ENCODE peak calls at places on chromosomes 11 and 22, in ten cellular contexts. X is CD4-positive, alpha-beta memory T cell; P is A549; Y is adrenal gland; R is upper lobe of right lung; I is GM23338; M is small intestine; Q is heart left ventricle; V is stomach; Z is neural progenitor cell. G is an unnamed sample.
A peak's percentile ranks its signal among the peaks of the same experiment; 100 is the strongest.

GRCh38 chr22:45997775-45998637 is 21.0 kb upstream of the WNT7B start:
- DNase-seq in X (no peak), P (no peak), Y (peak; percentile 82), R (peak; percentile 60), I (no peak), M (no peak), Q (no peak), V (no peak), Z (no peak), G (no peak)

GRCh38 chr22:44311855-44312170 is 938 bp downstream of the SHISAL1 start:
- DNase-seq in X (no peak), P (no peak), Y (no peak), R (no peak), I (no peak), M (no peak), Q (no peak), V (no peak), Z (no peak), G (no peak)

GRCh38 chr11:75558939-75559843 is 2.9 kb upstream of the SERPINH1 start:
- DNase-seq in X (no peak), P (no peak), Y (peak; percentile 81), R (peak; percentile 78), I (peak; percentile 62), M (no peak), Q (peak; percentile 77), V (no peak), Z (no peak), G (no peak)

GRCh38 chr22:50626856-50627451 is 998 bp downstream of the ARSA start:
- DNase-seq in X (no peak), P (no peak), Y (no peak), R (peak; percentile 68), I (no peak), M (no peak), Q (peak; percentile 23), V (peak; percentile 28), Z (no peak), G (no peak)

GRCh38 chr11:35545604-35546003 is 20.2 kb upstream of the PAMR1 start:
- DNase-seq in X (no peak), P (no peak), Y (no peak), R (no peak), I (no peak), M (no peak), Q (no peak), V (no peak), Z (no peak), G (no peak)

GRCh38 chr11:132037467-132037862 is 667.0 kb downstream of the NTM start:
- DNase-seq in X (no peak), P (no peak), Y (no peak), R (no peak), I (peak; percentile 55), M (no peak), Q (no peak), V (no peak), Z (no peak), G (no peak)

GRCh38 chr22:38987171-38987895 is 5.2 kb downstream of the APOBEC3B start:
- DNase-seq in X (no peak), P (no peak), Y (no peak), R (no peak), I (no peak), M (no peak), Q (no peak), V (no peak), Z (no peak), G (no peak)

GRCh38 chr11:108793138-108793537 is 128.3 kb downstream of the DDX10 start:
- DNase-seq in X (no peak), P (no peak), Y (no peak), R (no peak), I (no peak), M (no peak), Q (no peak), V (no peak), Z (no peak), G (no peak)

GRCh38 chr11:31060880-31061279 is 308.7 kb downstream of the DCDC1 start:
- DNase-seq in X (no peak), P (no peak), Y (no peak), R (no peak), I (no peak), M (no peak), Q (no peak), V (no peak), Z (peak; percentile 70), G (no peak)

GRCh38 chr11:62500066-62501035 is 46.3 kb downstream of the AHNAK start:
- DNase-seq in X (no peak), P (no peak), Y (no peak), R (no peak), I (peak; percentile 71), M (peak; percentile 57), Q (no peak), V (no peak), Z (no peak), G (no peak)

GRCh38 chr11:122232985-122233384 is 117.0 kb upstream of the BLID start:
- DNase-seq in X (no peak), P (no peak), Y (no peak), R (no peak), I (no peak), M (no peak), Q (no peak), V (no peak), Z (no peak), G (no peak)

GRCh38 chr11:868802-869201 is 26.1 kb downstream of the TSPAN4 start:
- DNase-seq in X (no peak), P (no peak), Y (no peak), R (no peak), I (no peak), M (no peak), Q (no peak), V (no peak), Z (no peak), G (no peak)

GRCh38 chr11:871472-871871 is 28.8 kb downstream of the TSPAN4 start:
- DNase-seq in X (no peak), P (no peak), Y (no peak), R (no peak), I (no peak), M (no peak), Q (no peak), V (no peak), Z (no peak), G (no peak)

GRCh38 chr11:869399-870126 is 26.9 kb downstream of the TSPAN4 start:
- DNase-seq in X (no peak), P (no peak), Y (no peak), R (no peak), I (no peak), M (no peak), Q (no peak), V (no peak), Z (no peak), G (no peak)

GRCh38 chr11:870127-870413 is 27.4 kb downstream of the TSPAN4 start:
- DNase-seq in X (no peak), P (no peak), Y (no peak), R (no peak), I (peak; percentile 60), M (no peak), Q (no peak), V (no peak), Z (no peak), G (no peak)

DNA sequence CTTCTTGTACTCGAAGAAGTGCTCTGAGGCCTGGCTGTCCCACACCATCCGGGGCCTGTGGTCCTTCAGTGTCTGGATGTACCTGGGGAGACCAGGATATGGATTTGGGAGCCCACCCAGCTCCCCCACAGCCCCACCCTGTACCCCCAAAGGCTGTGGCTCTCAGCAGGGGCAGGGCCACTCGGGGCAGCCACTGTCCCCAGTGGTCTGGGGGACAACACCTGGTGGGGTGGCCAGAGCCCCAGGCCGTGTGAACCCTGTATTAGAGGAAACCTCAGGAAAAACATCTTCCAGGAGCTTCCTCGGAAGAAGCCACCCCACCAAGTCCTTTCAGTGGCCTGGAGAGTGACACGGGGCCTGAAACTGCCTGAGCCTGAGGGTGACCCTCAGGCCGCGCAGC is 27.8 kb downstream of the TSPAN4 start:
- DNase-seq in X (no peak), P (no peak), Y (no peak), R (no peak), I (no peak), M (no peak), Q (no peak), V (no peak), Z (no peak), G (no peak)
- H3K27ac ChIP-seq in X (no peak overlapping the region), P (no peak overlapping the region), Y (no peak overlapping the region), R (no peak overlapping the region), I (no peak overlapping the region), M (no peak overlapping the region), Q (no peak overlapping the region), V (no peak overlapping the region), Z (no peak overlapping the region), G (no peak overlapping the region)

GRCh38 chr11:11976476-11977187 is 31.8 kb downstream of the DKK3 start:
- DNase-seq in X (no peak), P (no peak), Y (peak; percentile 50), R (peak; percentile 61), I (no peak), M (peak; percentile 67), Q (peak; percentile 52), V (peak; percentile 66), Z (no peak), G (no peak)
- H3K4me1 ChIP-seq in X (peaks cover 11% of the 10 kb centered on the region), P (peaks cover 52% of the 10 kb centered on the region), Y (peaks cover 30% of the 10 kb centered on the region), R (peaks cover 89% of the 10 kb centered on the region), I (peaks cover 13% of the 10 kb centered on the region), M (peaks cover 3% of the 10 kb centered on the region), Q (peaks cover 98% of the 10 kb centered on the region), V (peaks cover 44% of the 10 kb centered on the region), Z (peaks cover 22% of the 10 kb centered on the region), G (no peaks in the 10 kb centered on the region)

DNA sequence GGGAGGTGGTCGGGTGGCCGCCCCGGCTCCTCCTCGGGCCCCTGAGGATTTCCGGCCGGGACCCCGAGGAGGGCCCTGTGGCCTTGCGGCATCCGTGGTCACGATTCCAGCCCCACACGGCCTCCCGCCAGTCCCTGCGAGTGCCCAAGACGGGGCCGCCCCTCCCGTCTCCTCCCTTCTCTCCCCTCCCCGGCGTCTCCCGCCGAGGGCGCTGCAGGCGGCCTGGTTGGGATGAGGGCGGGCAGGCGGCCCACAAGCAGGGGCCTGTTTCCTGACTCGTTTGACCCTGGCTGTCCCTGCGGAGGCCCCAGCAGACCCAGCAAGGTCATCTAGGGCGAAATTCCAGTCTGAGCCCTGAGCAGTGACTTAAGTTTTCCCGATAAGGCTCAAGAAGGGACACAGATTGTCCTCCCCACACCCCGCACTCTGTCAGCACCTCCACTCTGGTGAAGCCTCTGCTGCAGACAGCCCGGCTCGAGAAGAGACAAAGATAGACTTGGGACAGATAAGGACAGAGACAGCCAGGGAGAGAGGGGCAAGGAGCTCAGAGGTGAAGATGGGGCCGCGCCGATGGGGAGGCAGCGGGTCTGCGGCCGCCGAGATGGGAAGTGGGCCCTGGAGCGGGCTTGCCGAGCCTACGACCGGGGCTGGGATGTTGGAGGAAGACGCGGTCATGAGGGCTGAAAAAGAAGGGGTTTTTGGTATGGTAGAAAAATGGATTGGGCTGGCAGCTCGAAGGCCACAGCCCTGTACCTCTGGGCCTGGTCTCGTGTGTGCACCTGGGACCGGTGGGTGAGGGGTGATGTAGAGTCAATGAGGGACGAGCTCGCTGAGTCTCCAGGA is 95.0 kb downstream of the SWAP70 start:
- DNase-seq in X (peak; percentile 43), P (peak; percentile 71), Y (peak; percentile 85), R (peak; percentile 87), I (peak; percentile 64), M (peak; percentile 62), Q (peak; percentile 86), V (peak; percentile 69), Z (peak; percentile 64), G (peak; percentile 19)
- H3K4me3 ChIP-seq in X (peak overlapping the region; percentile 44), P (peak overlapping the region; percentile 70), Y (peak overlapping the region; percentile 59), R (peak overlapping the region; percentile 91), I (peak overlapping the region; percentile 65), M (peak overlapping the region; percentile 64), Q (peak overlapping the region; percentile 34), V (peak overlapping the region; percentile 61), Z (peak overlapping the region; percentile 54), G (peak overlapping the region; percentile 70)

DNA sequence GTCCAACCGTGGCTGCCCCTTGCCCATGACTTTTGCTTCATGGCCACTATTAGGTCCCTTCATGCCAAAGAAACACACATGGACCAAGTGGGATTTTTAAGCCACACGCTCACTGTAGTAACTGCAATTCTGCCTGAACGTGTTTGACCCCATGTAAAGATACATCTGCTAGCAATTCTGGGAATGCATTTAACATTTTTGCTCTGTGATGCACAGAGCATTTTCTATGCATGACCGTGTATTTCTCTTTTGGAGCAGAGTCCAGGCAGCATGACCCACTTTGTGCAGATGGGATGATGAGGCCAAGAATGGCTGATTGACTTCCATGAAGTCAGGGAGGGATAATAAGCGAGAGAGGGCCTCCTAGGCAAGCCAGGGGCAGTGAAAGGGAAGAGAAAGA is 108.5 kb downstream of the TP53I11 start:
- DNase-seq in X (no peak), P (no peak), Y (no peak), R (no peak), I (no peak), M (no peak), Q (no peak), V (no peak), Z (no peak), G (no peak)
- H3K27ac ChIP-seq in X (no peak overlapping the region), P (no peak overlapping the region), Y (no peak overlapping the region), R (no peak overlapping the region), I (no peak overlapping the region), M (no peak overlapping the region), Q (no peak overlapping the region), V (peak overlapping the region; percentile 29), Z (no peak overlapping the region), G (no peak overlapping the region)

G was measured in effector memory CD4-positive, alpha-beta T cell.